ENCODE peak calls at places on chromosomes 12 and 14, in five cellular contexts. A is CD8-positive, alpha-beta memory T cell; N is adrenal gland; W is fibroblast of lung; V is cardiac fibroblast. C is an unnamed sample.

GRCh38 chr12:65825573-65826512 is 1.6 kb downstream of the HMGA2 start:
- DNase-seq in V (peak; percentile 52), N (peak; percentile 22), A (no peak), W (peak; percentile 57), C (no peak)

GRCh38 chr14:46034305-46034704 is 617.3 kb downstream of the RPL10L start:
- DNase-seq in W (no peak), V (no peak), A (no peak), N (no peak), C (no peak)

GRCh38 chr12:27462151-27462694 is 15.7 kb downstream of the SMCO2 start:
- DNase-seq in V (peak; percentile 93), N (no peak), A (no peak), W (peak; percentile 75), C (no peak)

GRCh38 chr14:23137221-23138172 is 18.4 kb upstream of the CEBPE start:
- DNase-seq in V (no peak), A (no peak), N (no peak), W (no peak), C (no peak)

GRCh38 chr12:122691566-122691965 is 11.6 kb downstream of the HCAR2 start:
- DNase-seq in V (no peak), W (no peak), A (no peak), N (no peak), C (no peak)

GRCh38 chr14:68670344-68670725 is 122.5 kb downstream of the ZFP36L1 start:
- DNase-seq in A (no peak), W (no peak), V (no peak), N (no peak), C (no peak)

GRCh38 chr14:23364604-23365352 is at the start of gene EFS:
- DNase-seq in V (no peak), A (no peak), N (no peak), W (peak; percentile 49), C (no peak)

GRCh38 chr12:1575799-1576401 is 18.5 kb downstream of the FBXL14 start:
- DNase-seq in N (no peak), V (peak; percentile 55), W (peak; percentile 55), A (no peak), C (no peak)

GRCh38 chr14:75450381-75451276 is 22.8 kb downstream of the JDP2 start:
- DNase-seq in A (no peak), V (peak; percentile 24), N (no peak), W (no peak), C (peak; percentile 72)

GRCh38 chr12:132165584-132165983 is 21.3 kb downstream of the NOC4L start:
- DNase-seq in A (no peak), W (no peak), V (no peak), N (no peak), C (no peak)

GRCh38 chr12:3160081-3160480 is 82.9 kb downstream of the TSPAN9 start:
- DNase-seq in W (peak; percentile 67), A (no peak), V (peak; percentile 52), N (no peak), C (no peak)

GRCh38 chr14:23095196-23096108 is at the start of gene C14orf119:
- DNase-seq in A (peak; percentile 100), W (peak; percentile 100), N (peak; percentile 100), V (peak; percentile 100), C (peak; percentile 98)

GRCh38 chr12:29667011-29667410 is 116.7 kb downstream of the TMTC1 start:
- DNase-seq in N (no peak), W (no peak), V (no peak), A (no peak), C (no peak)

GRCh38 chr14:101007004-101007614 is 103.6 kb upstream of the RTL1 start:
- DNase-seq in A (no peak), N (peak; percentile 16), W (no peak), V (no peak), C (no peak)

GRCh38 chr14:56796259-56796658 is 14.0 kb downstream of the OTX2 start:
- DNase-seq in A (no peak), N (no peak), W (no peak), V (no peak), C (no peak)

GRCh38 chr12:128089961-128090360 is 177.0 kb upstream of the TMEM132C start:
- DNase-seq in A (no peak), N (no peak), W (no peak), V (no peak), C (no peak)

GRCh38 chr12:15700595-15700994 is 88.6 kb downstream of the EPS8 start:
- DNase-seq in N (no peak), V (peak; percentile 92), A (no peak), W (peak; percentile 95), C (peak; percentile 68)

GRCh38 chr14:24631749-24632335 is 2.1 kb downstream of the GZMB start:
- DNase-seq in N (no peak), V (no peak), A (no peak), W (no peak), C (no peak)

GRCh38 chr14:103693514-103693913 is 21.7 kb downstream of the XRCC3 start:
- DNase-seq in W (no peak), A (no peak), N (no peak), V (no peak), C (no peak)

GRCh38 chr12:5808956-5809355 is 136.1 kb downstream of the ANO2 start:
- DNase-seq in A (no peak), V (no peak), W (peak; percentile 60), N (no peak), C (peak; percentile 62)

GRCh38 chr12:85466906-85467305 is 186.9 kb downstream of the ALX1 start:
- DNase-seq in V (no peak), W (peak; percentile 31), N (no peak), A (no peak), C (no peak)

GRCh38 chr12:92133166-92133565 is 12.5 kb downstream of the BTG1 start:
- DNase-seq in A (no peak), W (peak; percentile 42), V (peak; percentile 75), N (no peak), C (no peak)
- H3K4me3 ChIP-seq in A (peak overlapping the region; percentile 26), W (no peak overlapping the region), V (no peak overlapping the region), N (no peak overlapping the region), C (no peak overlapping the region)

GRCh38 chr12:24496755-24497154 is 452.1 kb downstream of the BCAT1 start:
- DNase-seq in V (peak; percentile 12), N (no peak), W (peak; percentile 68), A (no peak), C (no peak)

GRCh38 chr12:24505366-24506025 is 443.4 kb downstream of the BCAT1 start:
- DNase-seq in A (no peak), V (no peak), W (no peak), N (no peak), C (no peak)

GRCh38 chr12:24499151-24500146 is 449.5 kb downstream of the BCAT1 start:
- DNase-seq in A (no peak), N (no peak), V (peak; percentile 58), W (peak; percentile 93), C (no peak)

GRCh38 chr12:24500466-24501232 is 448.3 kb downstream of the BCAT1 start:
- DNase-seq in A (no peak), W (peak; percentile 74), N (no peak), V (no peak), C (no peak)
- H3K4me3 ChIP-seq in A (no peak overlapping the region), W (peak overlapping the region; percentile 32), N (no peak overlapping the region), V (no peak overlapping the region), C (no peak overlapping the region)

DNA sequence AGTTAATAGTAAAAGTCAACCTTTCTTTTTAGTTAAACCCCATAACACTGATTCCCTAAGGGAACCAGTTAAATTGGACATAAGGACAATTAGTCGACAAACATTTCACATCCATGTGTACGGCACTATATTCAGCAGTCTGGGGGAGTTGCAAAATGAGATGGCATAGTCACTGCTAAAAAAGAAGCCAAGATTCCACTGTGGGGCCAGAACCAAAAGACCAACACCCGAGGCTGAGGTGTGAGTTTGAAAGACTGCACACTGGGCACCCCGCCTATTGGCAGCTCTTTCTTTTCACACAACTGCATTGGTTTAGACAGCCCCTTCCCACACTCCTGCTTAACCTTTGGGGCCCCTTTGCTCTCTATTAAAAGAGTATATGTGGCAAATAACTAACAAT is 16.7 kb downstream of the SETD3 start:
- DNase-seq in W (no peak), N (no peak), V (no peak), A (no peak), C (no peak)
- H3K4me3 ChIP-seq in W (no peak overlapping the region), N (no peak overlapping the region), V (no peak overlapping the region), A (no peak overlapping the region), C (no peak overlapping the region)

GRCh38 chr12:57746025-57746424 is 1.2 kb downstream of the TSPAN31 start:
- DNase-seq in A (no peak), W (no peak), N (no peak), V (no peak), C (no peak)
- H3K4me3 ChIP-seq in A (peak overlapping the region; percentile 74), W (peak overlapping the region; percentile 99), N (no peak overlapping the region), V (peak overlapping the region; percentile 96), C (peak overlapping the region; percentile 91)

GRCh38 chr12:116346751-116347150 is 69.3 kb upstream of the MED13L start:
- DNase-seq in W (peak; percentile 94), A (no peak), N (peak; percentile 36), V (peak; percentile 94), C (peak; percentile 68)
- H3K4me3 ChIP-seq in W (no peak overlapping the region), A (no peak overlapping the region), N (no peak overlapping the region), V (no peak overlapping the region), C (peak overlapping the region; percentile 11)

C was measured in retinal pigment epithelial cell.